ENCODE peak calls at places on chromosomes 1 and 21, in four cellular contexts. F, U, H and D are unnamed samples. For H3K4me1, the result is how much of the 10 kb centered on the place peaks cover.

GRCh38 chr1:25031966-25032667 is 102.0 kb upstream of the RUNX3 start:
- DNase-seq in F (no peak), U (no peak), H (no peak), D (no peak)

GRCh38 chr1:44817771-44818495 is 9.6 kb downstream of the BTBD19 start:
- DNase-seq in F (no peak), U (no peak), H (no peak), D (no peak)

GRCh38 chr21:44972301-44972814 is 32.5 kb downstream of the SLX9 start:
- DNase-seq in F (no peak), U (peak), H (peak), D (no peak)

GRCh38 chr1:221431968-221432367 is 309.9 kb downstream of the DUSP10 start:
- DNase-seq in F (no peak), U (no peak), H (no peak), D (no peak)

GRCh38 chr1:67174716-67175284 is 8.5 kb downstream of the IL23R start:
- DNase-seq in F (no peak), U (no peak), H (no peak), D (no peak)

GRCh38 chr1:27643626-27644368 is 8.8 kb upstream of the FGR start:
- DNase-seq in F (peak), U (no peak), H (peak), D (no peak)

GRCh38 chr1:173603056-173603591 is at the start of gene SLC9C2:
- DNase-seq in F (no peak), U (no peak), H (no peak), D (no peak)

GRCh38 chr21:39852021-39852721 is 15.1 kb upstream of the PCP4 start:
- DNase-seq in F (no peak), U (peak), H (no peak), D (peak)

GRCh38 chr1:6917067-6917466 is 131.8 kb downstream of the CAMTA1 start:
- DNase-seq in F (no peak), U (no peak), H (no peak), D (no peak)

GRCh38 chr1:102757363-102757762 is 351.0 kb downstream of the COL11A1 start:
- DNase-seq in F (no peak), U (no peak), H (no peak), D (no peak)

GRCh38 chr1:8765253-8765652 is 52.2 kb downstream of the RERE start:
- DNase-seq in F (no peak), U (no peak), H (no peak), D (no peak)

GRCh38 chr1:205171369-205171768 is 40.1 kb downstream of the DSTYK start:
- DNase-seq in F (no peak), U (no peak), H (no peak), D (no peak)

GRCh38 chr1:213423041-213423440 is 372.0 kb downstream of the RPS6KC1 start:
- DNase-seq in F (no peak), U (no peak), H (no peak), D (no peak)

GRCh38 chr21:33644383-33645074 is 2.2 kb downstream of the ITSN1 start:
- DNase-seq in F (peak), U (no peak), H (peak), D (no peak)

GRCh38 chr1:156961709-156962108 is 41.3 kb downstream of the LRRC71 start:
- DNase-seq in F (no peak), U (no peak), H (peak), D (no peak)

GRCh38 chr1:152752225-152752624 is 5.6 kb upstream of the KPRP start:
- DNase-seq in F (no peak), U (no peak), H (no peak), D (no peak)

GRCh38 chr1:12592496-12592895 is 25.5 kb downstream of the DHRS3 start:
- DNase-seq in F (no peak), U (no peak), H (no peak), D (no peak)

GRCh38 chr1:111140680-111140967 is 601 bp downstream of the CEPT1 start:
- DNase-seq in F (no peak), U (peak), H (peak), D (no peak)

GRCh38 chr1:116878804-116879477 is 30.8 kb upstream of the PTGFRN start:
- DNase-seq in F (peak), U (no peak), H (peak), D (no peak)

GRCh38 chr1:32338637-32339145 is 2.7 kb upstream of the MARCKSL1 start:
- DNase-seq in F (no peak), U (no peak), H (no peak), D (no peak)

GRCh38 chr1:37728416-37728815 is 36.1 kb downstream of the CDCA8 start:
- DNase-seq in F (no peak), U (no peak), H (no peak), D (no peak)

GRCh38 chr1:84355556-84355955 is 42.7 kb upstream of the DNASE2B start:
- DNase-seq in F (no peak), U (no peak), H (no peak), D (no peak)

DNA sequence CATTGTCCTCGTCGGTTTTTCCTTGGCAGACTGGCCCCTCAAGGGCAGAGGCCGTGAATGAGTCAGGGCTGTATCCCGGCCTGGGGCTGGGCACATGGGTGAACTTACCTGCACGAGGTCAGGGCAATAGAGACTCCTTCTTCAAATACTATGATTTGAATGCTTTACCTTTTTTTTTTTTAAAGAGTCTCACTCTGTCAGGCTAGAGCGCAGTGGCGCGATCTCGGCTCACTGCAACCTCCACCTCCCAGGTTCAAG is 5.0 kb downstream of the LAPTM5 start:
- DNase-seq in F (no peak), U (no peak), H (no peak), D (no peak)
- H3K4me1 ChIP-seq in F (under half), U (under half), H (under half), D (under half)

DNA sequence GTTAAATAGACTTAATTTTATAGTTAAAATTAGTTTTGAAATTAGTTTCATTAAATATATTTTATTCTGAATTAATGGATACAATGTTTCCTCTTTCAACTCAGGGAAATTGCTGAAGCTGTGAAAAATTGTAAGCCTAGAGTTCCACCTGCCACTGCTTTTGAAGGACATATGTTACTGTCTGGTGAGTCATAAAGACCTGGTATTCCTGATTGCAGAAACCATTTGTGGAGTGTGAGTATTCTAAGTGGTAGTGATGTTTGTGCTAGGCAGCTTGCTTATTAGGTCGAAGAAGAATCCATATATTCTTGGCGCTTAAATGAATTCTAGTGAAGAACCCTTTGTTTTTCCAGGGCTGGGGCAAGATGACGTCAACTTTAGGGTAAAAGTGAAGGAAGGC is 34.0 kb downstream of the MTR start:
- DNase-seq in F (no peak), U (no peak), H (no peak), D (no peak)
- H3K4me3 ChIP-seq in F (no peak), U (no peak), H (no peak), D (no peak)

GRCh38 chr1:171084879-171085278 is 5.8 kb upstream of the FMO3 start:
- DNase-seq in F (no peak), U (no peak), H (no peak), D (no peak)

GRCh38 chr1:171084091-171084490 is 6.6 kb upstream of the FMO3 start:
- DNase-seq in F (no peak), U (no peak), H (no peak), D (no peak)

GRCh38 chr1:171083222-171083621 is 7.5 kb upstream of the FMO3 start:
- DNase-seq in F (no peak), U (no peak), H (no peak), D (no peak)

GRCh38 chr1:171081994-171082295 is 8.8 kb upstream of the FMO3 start:
- DNase-seq in F (no peak), U (no peak), H (no peak), D (no peak)

GRCh38 chr1:171081220-171081993 is 9.3 kb upstream of the FMO3 start:
- DNase-seq in F (no peak), U (no peak), H (peak), D (no peak)
- H3K4me1 ChIP-seq in F (under half), U (under half), H (under half), D (under half)

GRCh38 chr1:230179249-230179648 is 112.2 kb downstream of the GALNT2 start:
- DNase-seq in F (no peak), U (no peak), H (no peak), D (no peak)

GRCh38 chr1:230174765-230175747 is 108.0 kb downstream of the GALNT2 start:
- DNase-seq in F (no peak), U (no peak), H (no peak), D (no peak)

GRCh38 chr1:230174041-230174440 is 107.0 kb downstream of the GALNT2 start:
- DNase-seq in F (no peak), U (no peak), H (no peak), D (no peak)

GRCh38 chr1:230175839-230176238 is 108.8 kb downstream of the GALNT2 start:
- DNase-seq in F (no peak), U (no peak), H (no peak), D (no peak)

GRCh38 chr1:230176871-230177411 is 109.9 kb downstream of the GALNT2 start:
- DNase-seq in F (peak), U (no peak), H (no peak), D (no peak)
- H3K4me3 ChIP-seq in F (peak), U (no peak), H (no peak), D (peak)

DNA sequence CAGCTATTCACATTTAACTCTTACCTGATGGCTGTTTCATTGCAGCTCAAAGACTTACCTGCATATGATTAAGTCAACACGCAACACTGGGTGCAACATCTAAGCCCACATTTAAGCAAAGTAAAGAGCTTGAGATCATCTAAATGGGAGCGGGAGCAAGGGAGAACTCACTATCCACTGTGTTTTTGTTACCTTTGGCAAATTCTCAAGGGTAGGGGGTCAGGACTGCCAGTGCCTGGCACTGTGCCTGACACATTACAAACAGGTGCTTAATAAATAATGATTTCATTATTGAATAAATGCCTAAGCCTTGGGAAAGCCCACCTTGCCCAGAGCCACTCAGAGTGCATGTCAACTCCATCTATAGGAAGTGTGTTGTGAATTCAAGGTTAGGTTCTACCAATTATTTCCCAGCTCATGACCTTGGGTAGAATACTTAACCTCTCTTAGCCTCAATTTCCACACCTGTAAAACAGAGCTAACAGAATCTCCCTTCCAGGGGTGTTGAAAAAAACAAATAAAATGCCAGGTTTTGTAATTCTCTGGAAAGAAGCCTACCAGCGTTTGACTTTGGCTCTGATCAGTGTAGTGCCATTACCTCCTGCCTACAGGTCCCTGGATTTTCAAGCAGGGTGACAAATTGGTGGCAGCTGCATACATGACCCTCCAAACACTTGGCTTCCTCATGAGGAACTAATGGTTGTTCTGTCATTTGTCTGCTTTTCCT is 109.7 kb downstream of the TGFBR3 start:
- DNase-seq in F (no peak), U (no peak), H (no peak), D (no peak)
- H3K4me1 ChIP-seq in F (under half), U (under half), H (under half), D (half or more)

DNA sequence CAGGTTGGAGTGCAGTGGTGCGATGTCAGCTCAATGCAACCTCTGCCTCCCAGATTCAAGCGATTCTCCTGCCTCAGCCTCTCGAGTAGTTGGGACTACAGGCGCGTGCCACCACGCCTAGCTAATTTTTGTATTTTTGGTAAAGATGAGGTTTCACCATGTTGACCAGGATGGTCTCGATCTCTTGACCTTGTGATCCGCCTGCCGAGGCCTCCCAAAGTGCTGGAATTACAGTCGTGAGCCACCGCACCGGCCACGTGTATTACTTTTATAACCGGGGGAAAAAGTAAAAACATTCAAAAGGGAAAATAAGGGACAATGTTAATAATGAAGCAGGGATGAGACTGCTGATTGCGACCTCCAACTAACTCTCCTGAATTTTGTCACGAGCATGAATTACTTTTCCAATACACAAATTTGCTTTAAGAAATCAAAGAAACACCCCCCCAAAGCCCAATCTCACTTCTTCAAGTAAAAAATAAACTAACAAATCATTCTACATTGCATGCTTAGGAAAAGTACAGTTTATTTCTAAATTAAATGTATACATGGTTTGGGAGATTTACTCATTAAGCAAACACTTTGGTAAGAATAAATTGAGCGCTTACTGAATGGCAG is 550 bp upstream of the ZBED6 start:
- DNase-seq in F (peak), U (no peak), H (no peak), D (no peak)
- H3K4me3 ChIP-seq in F (peak), U (peak), H (peak), D (peak)

GRCh38 chr1:230426246-230427101 is at the start of gene PGBD5:
- DNase-seq in F (peak), U (peak), H (peak), D (no peak)
- H3K4me1 ChIP-seq in F (under half), U (under half), H (half or more), D (under half)

GRCh38 chr1:18646091-18646775 is 15.6 kb downstream of the PAX7 start:
- DNase-seq in F (no peak), U (no peak), H (no peak), D (no peak)
- H3K4me3 ChIP-seq in F (no peak), U (no peak), H (peak), D (peak)

DNA sequence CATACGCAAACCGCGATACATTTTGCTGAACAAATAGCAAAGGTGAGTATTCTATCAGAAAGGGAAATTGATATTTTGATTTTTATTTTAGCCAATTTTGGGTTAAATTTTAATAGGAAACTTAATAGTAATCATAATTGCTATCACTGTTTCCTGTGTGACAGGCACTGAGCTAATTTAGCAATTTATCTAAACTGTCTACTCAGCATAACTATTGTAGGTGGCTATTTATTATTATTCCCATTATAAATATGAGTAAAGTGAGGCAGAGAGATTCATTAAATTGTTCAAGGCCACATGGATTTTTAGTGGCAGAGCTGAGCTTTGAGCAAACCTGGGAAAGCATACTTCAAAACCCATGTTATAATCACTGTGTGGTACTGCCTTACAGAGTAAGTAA is 21.1 kb downstream of the RTCA start:
- DNase-seq in F (no peak), U (no peak), H (no peak), D (no peak)
- H3K4me1 ChIP-seq in F (under half), U (under half), H (under half), D (under half)